ENCODE peak calls at places on chromosomes 12 and 14, in nine cellular contexts. F, J, I, L, W, N, X, R and G are unnamed samples.
A peak's percentile ranks its signal among the peaks of the same experiment; 100 is the strongest.

GRCh38 chr14:60642270-60642789 is 6.9 kb downstream of the SIX1 start:
- DNase-seq in F (no peak), J (no peak), I (no peak), L (no peak), W (no peak), N (no peak), X (no peak), R (no peak), G (no peak)

GRCh38 chr12:78865297-78865955 is 852 bp downstream of the SYT1 start:
- DNase-seq in F (no peak), J (no peak), I (no peak), L (no peak), W (no peak), N (no peak), X (no peak), R (no peak), G (no peak)

GRCh38 chr12:99898645-99899044 is 86.1 kb downstream of the ANKS1B start:
- DNase-seq in F (no peak), J (no peak), I (no peak), L (no peak), W (no peak), N (no peak), X (no peak), R (no peak), G (no peak)

GRCh38 chr12:124713041-124713435 is 145.6 kb upstream of the NCOR2 start:
- DNase-seq in F (no peak), J (no peak), I (no peak), L (no peak), W (peak; percentile 61), N (no peak), X (no peak), R (no peak), G (no peak)

GRCh38 chr12:388547-389137 is 478 bp downstream of the KDM5A start:
- DNase-seq in F (peak; percentile 25), J (no peak), I (no peak), L (peak; percentile 80), W (peak; percentile 49), N (peak; percentile 5), X (no peak), R (no peak), G (no peak)

GRCh38 chr12:89160716-89161123 is 191.6 kb downstream of the DUSP6 start:
- DNase-seq in F (peak; percentile 70), J (peak; percentile 93), I (no peak), L (no peak), W (peak; percentile 65), N (peak; percentile 80), X (no peak), R (no peak), G (no peak)

GRCh38 chr14:26773906-26774593 is 176.2 kb upstream of the NOVA1 start:
- DNase-seq in F (no peak), J (no peak), I (no peak), L (no peak), W (no peak), N (peak; percentile 21), X (no peak), R (no peak), G (no peak)

GRCh38 chr12:26434299-26434915 is 239.0 kb downstream of the SSPN start:
- DNase-seq in F (peak; percentile 62), J (no peak), I (peak; percentile 5), L (no peak), W (no peak), N (peak; percentile 45), X (no peak), R (no peak), G (no peak)

GRCh38 chr14:86022031-86022629 is 492.2 kb downstream of the FLRT2 start:
- DNase-seq in F (peak; percentile 15), J (no peak), I (no peak), L (no peak), W (no peak), N (no peak), X (no peak), R (no peak), G (no peak)

GRCh38 chr14:35336171-35337073 is 44.2 kb downstream of the PSMA6 start:
- DNase-seq in F (peak; percentile 22), J (peak; percentile 96), I (no peak), L (peak; percentile 15), W (peak; percentile 93), N (no peak), X (no peak), R (peak; percentile 52), G (no peak)

GRCh38 chr12:49331360-49332222 is 5.4 kb downstream of the C1QL4 start:
- DNase-seq in F (peak; percentile 82), J (peak; percentile 86), I (no peak), L (no peak), W (peak; percentile 72), N (peak; percentile 71), X (no peak), R (peak; percentile 57), G (peak; percentile 97)

GRCh38 chr12:112833272-112833671 is 41.7 kb downstream of the RPH3A start:
- DNase-seq in F (no peak), J (no peak), I (no peak), L (no peak), W (no peak), N (no peak), X (no peak), R (no peak), G (no peak)

GRCh38 chr12:4271433-4272013 is 2.0 kb upstream of the CCND2 start:
- DNase-seq in F (no peak), J (no peak), I (no peak), L (peak; percentile 74), W (no peak), N (no peak), X (no peak), R (no peak), G (peak; percentile 52)

GRCh38 chr12:105601158-105601557 is 270.7 kb downstream of the C12orf75 start:
- DNase-seq in F (no peak), J (no peak), I (no peak), L (no peak), W (no peak), N (peak; percentile 63), X (no peak), R (no peak), G (no peak)

GRCh38 chr12:54455760-54456469 is 17.5 kb downstream of the GTSF1 start:
- DNase-seq in F (no peak), J (no peak), I (no peak), L (no peak), W (no peak), N (no peak), X (no peak), R (no peak), G (no peak)

GRCh38 chr14:72924332-72924731 is 1.9 kb upstream of the DCAF4 start:
- DNase-seq in F (no peak), J (no peak), I (no peak), L (no peak), W (peak; percentile 85), N (no peak), X (no peak), R (no peak), G (no peak)

GRCh38 chr12:5661820-5662219 is 229.9 kb downstream of the NTF3 start:
- DNase-seq in F (no peak), J (no peak), I (no peak), L (no peak), W (peak; percentile 49), N (no peak), X (no peak), R (no peak), G (no peak)

GRCh38 chr12:88703790-88704189 is 123.5 kb upstream of the KITLG start:
- DNase-seq in F (peak; percentile 16), J (no peak), I (no peak), L (no peak), W (no peak), N (peak; percentile 35), X (no peak), R (no peak), G (no peak)

GRCh38 chr14:35858521-35859209 is 32.5 kb downstream of the BRMS1L start:
- DNase-seq in F (peak; percentile 19), J (no peak), I (no peak), L (no peak), W (no peak), N (peak; percentile 11), X (no peak), R (no peak), G (no peak)